ENCODE peak calls at places on chromosomes 4 and X, in five cellular contexts. I is fibroblast of mammary gland, C is BE2C, B is MCF 10A, P is fibroblast of pulmonary artery. D is an unnamed sample.

GRCh38 chr4:98864560-98864959 is 64.4 kb downstream of the EIF4E start:
- DNase-seq in I (no peak), C (no peak), B (peak), P (no peak), D (no peak)

GRCh38 chrX:9569875-9570274 is 105.0 kb downstream of the TBL1X start:
- DNase-seq in I (peak), C (no peak), B (no peak), P (peak), D (no peak)

GRCh38 chr4:120130786-120131185 is 64.1 kb upstream of the MAD2L1 start:
- DNase-seq in I (no peak), C (no peak), B (no peak), P (no peak), D (no peak)

GRCh38 chr4:56804551-56804950 is 16.9 kb downstream of the SPINK2 start:
- DNase-seq in I (peak), C (no peak), B (no peak), P (peak), D (no peak)

GRCh38 chr4:140222175-140222574 is 68.2 kb upstream of the MAML3 start:
- DNase-seq in I (peak), C (no peak), B (peak), P (peak), D (no peak)

GRCh38 chrX:21408324-21408723 is 34.1 kb downstream of the CNKSR2 start:
- DNase-seq in I (no peak), C (no peak), B (no peak), P (no peak), D (no peak)

GRCh38 chrX:3119376-3119775 is 78.1 kb downstream of the ARSF start:
- DNase-seq in I (no peak), C (no peak), B (peak), P (no peak), D (no peak)

GRCh38 chr4:56261027-56261426 is 126.3 kb downstream of the AASDH start:
- DNase-seq in I (no peak), C (no peak), B (no peak), P (no peak), D (no peak)

GRCh38 chr4:86967798-86968197 is 33.0 kb downstream of the AFF1 start:
- DNase-seq in I (peak), C (no peak), B (peak), P (peak), D (no peak)

GRCh38 chr4:106767991-106768390 is 268.1 kb downstream of the DKK2 start:
- DNase-seq in I (no peak), C (no peak), B (no peak), P (no peak), D (no peak)

GRCh38 chr4:17613761-17614415 is 553 bp upstream of the MED28 start:
- DNase-seq in I (peak), C (peak), B (peak), P (peak), D (peak)

GRCh38 chr4:136864580-136865185 is 667.6 kb downstream of the PCDH18 start:
- DNase-seq in I (peak), C (peak), B (peak), P (peak), D (no peak)

GRCh38 chrX:44062842-44063241 is 89.7 kb upstream of the NDP start:
- DNase-seq in I (no peak), C (no peak), B (peak), P (no peak), D (no peak)

DNA sequence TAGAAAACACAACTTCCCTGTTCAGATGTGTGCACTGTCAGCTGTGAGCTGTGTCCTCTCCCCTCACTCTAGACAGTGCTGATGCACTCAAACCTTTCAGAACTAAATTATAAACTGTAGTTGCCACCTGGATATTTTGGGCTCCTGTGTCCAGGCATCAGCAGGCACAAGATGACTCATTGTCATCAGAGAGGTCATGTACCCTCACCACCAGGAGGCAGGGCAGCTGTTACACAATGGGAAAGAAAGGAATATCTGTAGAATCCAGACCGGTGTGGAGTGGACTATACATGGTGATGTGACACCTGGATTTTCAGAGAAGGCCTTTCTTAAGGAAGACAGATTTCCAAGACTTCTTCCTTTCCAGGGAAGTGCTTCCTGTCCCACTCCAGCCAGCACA is 854.4 kb upstream of the AGA start:
- DNase-seq in I (no peak), C (peak), B (peak), P (no peak), D (no peak)
- TF ChIP-seq CTCF in I (no peak), C (peak), B (no peak), P (no peak), D (no peak)

GRCh38 chrX:140697618-140698017 is 11.9 kb upstream of the LINC00632 start:
- DNase-seq in I (no peak), C (no peak), B (no peak), P (no peak), D (no peak)
- TF ChIP-seq CTCF in I (no peak), C (peak), B (no peak), P (no peak), D (no peak)

DNA sequence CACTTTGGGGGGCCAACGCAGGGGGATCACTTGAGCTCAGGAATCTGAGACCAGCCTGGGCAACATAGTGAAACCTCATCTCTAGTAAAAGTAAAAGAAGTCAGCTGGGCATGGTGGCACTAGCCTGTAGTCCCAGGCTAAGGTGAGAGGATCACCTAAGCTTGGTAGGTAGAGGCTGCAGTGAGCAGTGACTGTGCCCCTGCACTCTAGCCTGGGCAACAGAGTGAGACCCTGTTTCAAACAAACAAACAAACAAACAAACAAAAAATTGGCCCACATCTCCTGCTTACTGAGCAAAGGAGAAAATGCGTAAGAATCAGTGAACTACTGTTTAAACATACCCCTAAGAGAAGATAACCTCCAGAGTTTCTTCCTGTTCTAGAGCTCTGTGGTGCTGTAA is 85.3 kb downstream of the FRYL start:
- DNase-seq in I (no peak), C (no peak), B (no peak), P (no peak), D (no peak)
- TF ChIP-seq CTCF in I (no peak), C (no peak), B (no peak), P (no peak), D (no peak)

DNA sequence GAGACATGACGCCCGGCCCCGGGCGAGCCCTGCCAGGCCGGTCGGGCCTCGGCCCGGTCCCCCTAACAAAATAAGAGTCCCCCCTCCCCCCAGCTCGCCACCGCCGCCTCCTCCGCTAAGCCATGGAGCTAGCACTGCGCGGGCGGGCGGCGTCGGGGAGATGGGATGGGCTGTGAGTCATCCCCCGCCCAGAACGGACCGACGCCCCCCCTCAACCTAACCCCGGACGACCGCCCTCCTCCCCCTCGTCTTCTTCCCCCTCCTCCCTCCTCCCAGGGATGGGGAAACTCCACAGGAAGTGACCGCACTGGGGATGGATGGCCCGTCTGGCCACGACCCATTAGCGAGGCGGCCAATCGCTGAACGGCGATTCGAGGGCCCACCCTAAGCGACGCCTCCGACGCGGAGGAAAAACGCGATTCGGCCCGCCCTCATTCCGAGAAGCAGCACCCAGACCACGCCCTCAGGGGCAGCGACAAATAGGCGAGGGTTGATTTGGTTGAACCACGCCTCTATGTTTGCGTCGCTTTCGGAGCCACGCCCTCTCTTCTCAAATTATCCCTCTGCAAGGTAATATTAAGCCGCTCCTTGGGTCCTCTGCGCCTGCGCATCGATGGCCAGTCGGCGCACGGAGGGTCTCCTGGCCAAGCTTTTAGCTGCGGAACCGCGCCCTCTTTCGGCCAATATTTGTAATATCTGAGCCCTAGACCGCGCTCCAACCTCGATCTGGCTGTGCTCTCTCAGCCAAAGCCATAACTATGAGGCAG is at the start of gene TFE3:
- DNase-seq in I (peak), C (peak), B (peak), P (peak), D (peak)
- TF ChIP-seq CTCF in I (peak), C (peak), B (peak), P (peak), D (peak)

GRCh38 chrX:55759478-55759877 is 41.9 kb downstream of the RRAGB start:
- DNase-seq in I (no peak), C (no peak), B (no peak), P (no peak), D (no peak)
- TF ChIP-seq CTCF in I (no peak), C (no peak), B (no peak), P (no peak), D (no peak)

D was measured in glutamatergic neuron.